ENCODE peak calls at places on chromosome 22, in ten cellular contexts. W is cardiac muscle cell, C is SK-N-SH, U is neural progenitor cell, J is aorta, H is adipocyte, P is transverse colon, S is PC-3, Q is IMR-90, A is sigmoid colon. Z is an unnamed sample.
A peak's percentile ranks its signal among the peaks of the same experiment; 100 is the strongest.

GRCh38 chr22:28799834-28800307 is 498 bp downstream of the XBP1 start:
- DNase-seq in C (peak; percentile 84), U (peak; percentile 76), W (peak; percentile 73), H (peak; percentile 78), J (peak; percentile 79), A (peak; percentile 85), P (peak; percentile 73), Q (peak; percentile 54), S (peak; percentile 35), Z (peak; percentile 59)

GRCh38 chr22:47147572-47147971 is 385.1 kb downstream of the TBC1D22A start:
- DNase-seq in Q (no peak), J (no peak), P (no peak), C (peak; percentile 54), W (no peak), U (no peak), S (no peak), A (no peak), H (no peak), Z (no peak)

GRCh38 chr22:33568934-33569496 is 351.3 kb downstream of the LARGE1 start:
- DNase-seq in Q (peak; percentile 36), W (no peak), U (no peak), J (no peak), S (no peak), C (no peak), P (no peak), H (no peak), A (no peak), Z (no peak)

GRCh38 chr22:41380993-41381328 is 781 bp upstream of the TEF start:
- DNase-seq in U (no peak), W (peak; percentile 96), J (peak; percentile 89), S (peak; percentile 57), Q (peak; percentile 94), A (peak; percentile 96), P (peak; percentile 74), C (no peak), H (peak; percentile 94), Z (peak; percentile 80)

GRCh38 chr22:47045691-47046410 is 283.4 kb downstream of the TBC1D22A start:
- DNase-seq in U (no peak), A (peak; percentile 58), S (no peak), P (no peak), H (no peak), Q (no peak), W (no peak), J (peak; percentile 22), C (no peak), Z (no peak)

GRCh38 chr22:35458547-35459422 is 58.8 kb downstream of the MCM5 start:
- DNase-seq in W (no peak), H (no peak), P (no peak), J (no peak), Q (no peak), A (no peak), U (peak; percentile 42), C (no peak), S (no peak), Z (no peak)

GRCh38 chr22:29342577-29343312 is 27.2 kb upstream of the RASL10A start:
- DNase-seq in Q (no peak), U (no peak), W (no peak), C (peak; percentile 69), P (no peak), H (no peak), S (no peak), A (no peak), J (peak; percentile 38), Z (no peak)

GRCh38 chr22:39574779-39575551 is 4.4 kb downstream of the CACNA1I start:
- DNase-seq in P (no peak), C (no peak), U (no peak), W (peak; percentile 72), H (peak; percentile 58), A (no peak), S (peak; percentile 86), Q (peak; percentile 95), J (no peak), Z (no peak)

GRCh38 chr22:48169227-48169626 is 1406.8 kb downstream of the TBC1D22A start:
- DNase-seq in U (no peak), J (no peak), A (no peak), P (no peak), Q (no peak), S (no peak), W (no peak), H (no peak), C (no peak), Z (no peak)

GRCh38 chr22:40451230-40451629 is 80.8 kb downstream of the SGSM3 start:
- DNase-seq in U (no peak), S (no peak), W (no peak), A (no peak), J (no peak), C (no peak), Q (no peak), P (no peak), H (no peak), Z (no peak)

GRCh38 chr22:47883757-47884156 is 1121.3 kb downstream of the TBC1D22A start:
- DNase-seq in H (no peak), U (no peak), Q (no peak), P (no peak), W (no peak), S (no peak), J (no peak), A (no peak), C (no peak), Z (no peak)

GRCh38 chr22:39314251-39314971 is 5.0 kb downstream of the RPL3 start:
- DNase-seq in H (no peak), U (no peak), S (no peak), C (no peak), A (no peak), P (no peak), J (no peak), Q (no peak), W (no peak), Z (no peak)

GRCh38 chr22:29719894-29720645 is at the start of gene CABP7:
- DNase-seq in Q (no peak), W (peak; percentile 14), S (peak; percentile 7), J (no peak), C (peak; percentile 79), U (peak; percentile 70), P (no peak), A (no peak), H (peak; percentile 43), Z (no peak)

GRCh38 chr22:23831261-23831660 is 7.5 kb downstream of the DERL3 start:
- DNase-seq in W (no peak), S (no peak), C (no peak), J (peak; percentile 32), P (no peak), H (no peak), Q (no peak), U (no peak), A (peak; percentile 26), Z (no peak)

GRCh38 chr22:26953380-26953807 is 296.0 kb downstream of the MIAT start:
- DNase-seq in U (no peak), Q (no peak), P (no peak), W (no peak), J (no peak), S (no peak), H (no peak), A (no peak), C (peak; percentile 55), Z (no peak)

GRCh38 chr22:47784991-47785390 is 1022.5 kb downstream of the TBC1D22A start:
- DNase-seq in Q (no peak), W (no peak), H (no peak), P (no peak), A (no peak), U (no peak), C (no peak), S (no peak), J (no peak), Z (no peak)

GRCh38 chr22:19422440-19423301 is 8.9 kb downstream of the HIRA start:
- DNase-seq in P (no peak), W (no peak), S (no peak), H (peak; percentile 16), C (no peak), A (no peak), J (no peak), U (no peak), Q (no peak), Z (no peak)

GRCh38 chr22:39959640-39960447 is at the start of gene TMA7B:
- DNase-seq in Q (peak; percentile 75), H (peak; percentile 29), P (no peak), J (no peak), S (peak; percentile 57), C (peak; percentile 52), A (no peak), U (peak; percentile 61), W (peak; percentile 70), Z (no peak)

GRCh38 chr22:39818050-39818449 is 75.5 kb downstream of the ENTHD1 start:
- DNase-seq in C (no peak), J (no peak), U (no peak), S (no peak), H (no peak), W (peak; percentile 5), Q (peak; percentile 50), A (no peak), P (no peak), Z (no peak)

GRCh38 chr22:45496451-45496941 is 6.2 kb upstream of the FBLN1 start:
- DNase-seq in S (no peak), C (peak; percentile 26), H (no peak), Q (no peak), P (no peak), A (peak; percentile 79), J (peak; percentile 51), U (no peak), W (no peak), Z (no peak)
- H3K4me1 ChIP-seq in S (no peaks in the 10 kb centered on the region), C (no peaks in the 10 kb centered on the region), H (peaks cover 34% of the 10 kb centered on the region), Q (peaks cover 25% of the 10 kb centered on the region), P (no peaks in the 10 kb centered on the region), A (no peaks in the 10 kb centered on the region), J (no peaks in the 10 kb centered on the region), U (peaks cover 9% of the 10 kb centered on the region), W (no peaks in the 10 kb centered on the region), Z (peaks cover 2% of the 10 kb centered on the region)

GRCh38 chr22:49966041-49966715 is 5.6 kb downstream of the PIM3 start:
- DNase-seq in U (peak; percentile 1), Q (no peak), S (no peak), W (no peak), C (peak; percentile 30), H (no peak), A (peak; percentile 67), P (peak; percentile 21), J (no peak), Z (no peak)
- H3K4me1 ChIP-seq in U (peaks cover 13% of the 10 kb centered on the region), Q (peaks cover 40% of the 10 kb centered on the region), S (peaks cover 27% of the 10 kb centered on the region), W (peaks cover 32% of the 10 kb centered on the region), C (peaks cover 19% of the 10 kb centered on the region), H (peaks cover 72% of the 10 kb centered on the region), A (peaks cover 75% of the 10 kb centered on the region), P (peaks cover 29% of the 10 kb centered on the region), J (no peaks in the 10 kb centered on the region), Z (peaks cover 52% of the 10 kb centered on the region)

GRCh38 chr22:20516399-20516798 is 9.0 kb downstream of the MED15 start:
- DNase-seq in Q (no peak), C (no peak), W (no peak), P (no peak), J (no peak), U (no peak), S (no peak), A (no peak), H (no peak), Z (no peak)
- H3K4me1 ChIP-seq in Q (peaks cover 25% of the 10 kb centered on the region), C (peaks cover 34% of the 10 kb centered on the region), W (peaks cover 13% of the 10 kb centered on the region), P (peaks cover 9% of the 10 kb centered on the region), J (no peaks in the 10 kb centered on the region), U (no peaks in the 10 kb centered on the region), S (peaks cover 23% of the 10 kb centered on the region), A (peaks cover 61% of the 10 kb centered on the region), H (peaks cover 25% of the 10 kb centered on the region), Z (peaks cover 25% of the 10 kb centered on the region)

DNA sequence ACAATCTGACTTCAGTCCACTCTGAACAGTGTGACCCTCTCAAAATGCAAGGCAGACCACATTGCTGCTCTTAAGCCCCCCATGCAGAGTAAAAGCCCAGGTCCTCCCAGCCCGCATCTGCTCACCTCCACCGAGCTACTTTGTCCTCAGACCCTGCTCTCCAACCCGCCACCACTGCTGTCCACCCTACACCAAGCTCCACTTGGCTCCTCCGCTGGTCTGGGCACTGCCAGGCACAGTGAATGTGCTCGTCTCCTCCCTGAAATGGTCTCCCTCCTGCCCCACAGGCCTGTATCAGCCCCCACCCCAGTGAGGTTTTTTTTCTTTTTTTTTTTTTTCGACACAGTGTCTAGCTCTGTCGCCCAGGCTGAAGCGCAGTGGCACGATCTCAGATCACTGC is 67.4 kb upstream of the ARFGAP3 start:
- DNase-seq in P (no peak), Q (no peak), U (no peak), A (peak; percentile 59), S (no peak), H (no peak), J (peak; percentile 29), W (no peak), C (no peak), Z (no peak)
- H3K4me1 ChIP-seq in P (peaks cover 23% of the 10 kb centered on the region), Q (peaks cover 17% of the 10 kb centered on the region), U (no peaks in the 10 kb centered on the region), A (peaks cover 92% of the 10 kb centered on the region), S (peaks cover 30% of the 10 kb centered on the region), H (peaks cover 28% of the 10 kb centered on the region), J (peaks cover 13% of the 10 kb centered on the region), W (peaks cover 12% of the 10 kb centered on the region), C (peaks cover 12% of the 10 kb centered on the region), Z (peaks cover 65% of the 10 kb centered on the region)

Z was measured in gastrocnemius medialis.